ENCODE peak calls at places on chromosomes 13 and 19, in ten cellular contexts. One of them, this sample, is unnamed.

GRCh38 chr13:104593251-104593576 is 1527.0 kb upstream of the SLC10A2 start:
- DNase-seq in lung: no peak
- DNase-seq in stimulated activated CD4-positive, alpha-beta T cell treated with anti-CD3 and anti-CD28 coated beads, TNF-alpha, amount 100 ng/mL, for 48 hours: no peak
- DNase-seq in activated T-cell treated with anti-CD3 and anti-CD28 coated beads for 1 hour: no peak
- DNase-seq in caudate nucleus: no peak
- DNase-seq in pulmonary artery endothelial cell: no peak
- DNase-seq in left cardiac atrium: no peak
- DNase-seq in SJSA1: no peak
- DNase-seq in NCI-H510A treated with DMSO at 0.1 percent for 48 hours: no peak
- DNase-seq in activated CD4-positive, alpha-beta T cell treated with anti-CD3 and anti-CD28 coated beads, Interleukin-2, amount 10 ng/mL, durations not matched to agents 7 days and 5 days: no peak
- DNase-seq in this sample: no peak

GRCh38 chr19:19553670-19554069 is 15.6 kb downstream of the CILP2 start:
- DNase-seq in lung: no peak
- DNase-seq in stimulated activated CD4-positive, alpha-beta T cell treated with anti-CD3 and anti-CD28 coated beads, TNF-alpha, amount 100 ng/mL, for 48 hours: no peak
- DNase-seq in activated T-cell treated with anti-CD3 and anti-CD28 coated beads for 1 hour: no peak
- DNase-seq in caudate nucleus: no peak
- DNase-seq in pulmonary artery endothelial cell: no peak
- DNase-seq in left cardiac atrium: no peak
- DNase-seq in SJSA1: no peak
- DNase-seq in NCI-H510A treated with DMSO at 0.1 percent for 48 hours: no peak
- DNase-seq in activated CD4-positive, alpha-beta T cell treated with anti-CD3 and anti-CD28 coated beads, Interleukin-2, amount 10 ng/mL, durations not matched to agents 7 days and 5 days: no peak
- DNase-seq in this sample: no peak

GRCh38 chr19:53549354-53549753 is 11.4 kb downstream of the ZNF331 start:
- DNase-seq in lung: no peak
- DNase-seq in stimulated activated CD4-positive, alpha-beta T cell treated with anti-CD3 and anti-CD28 coated beads, TNF-alpha, amount 100 ng/mL, for 48 hours: no peak
- DNase-seq in activated T-cell treated with anti-CD3 and anti-CD28 coated beads for 1 hour: no peak
- DNase-seq in caudate nucleus: no peak
- DNase-seq in pulmonary artery endothelial cell: no peak
- DNase-seq in left cardiac atrium: no peak
- DNase-seq in SJSA1: no peak
- DNase-seq in NCI-H510A treated with DMSO at 0.1 percent for 48 hours: no peak
- DNase-seq in activated CD4-positive, alpha-beta T cell treated with anti-CD3 and anti-CD28 coated beads, Interleukin-2, amount 10 ng/mL, durations not matched to agents 7 days and 5 days: no peak
- DNase-seq in this sample: no peak

GRCh38 chr13:69418319-69418718 is 689.3 kb upstream of the ATXN8OS start:
- DNase-seq in lung: no peak
- DNase-seq in stimulated activated CD4-positive, alpha-beta T cell treated with anti-CD3 and anti-CD28 coated beads, TNF-alpha, amount 100 ng/mL, for 48 hours: no peak
- DNase-seq in activated T-cell treated with anti-CD3 and anti-CD28 coated beads for 1 hour: no peak
- DNase-seq in caudate nucleus: no peak
- DNase-seq in pulmonary artery endothelial cell: no peak
- DNase-seq in left cardiac atrium: no peak
- DNase-seq in SJSA1: no peak
- DNase-seq in NCI-H510A treated with DMSO at 0.1 percent for 48 hours: no peak
- DNase-seq in activated CD4-positive, alpha-beta T cell treated with anti-CD3 and anti-CD28 coated beads, Interleukin-2, amount 10 ng/mL, durations not matched to agents 7 days and 5 days: no peak
- DNase-seq in this sample: no peak

GRCh38 chr19:47726467-47726866 is 13.2 kb downstream of the EHD2 start:
- DNase-seq in lung: peak
- DNase-seq in stimulated activated CD4-positive, alpha-beta T cell treated with anti-CD3 and anti-CD28 coated beads, TNF-alpha, amount 100 ng/mL, for 48 hours: no peak
- DNase-seq in activated T-cell treated with anti-CD3 and anti-CD28 coated beads for 1 hour: no peak
- DNase-seq in caudate nucleus: no peak
- DNase-seq in pulmonary artery endothelial cell: no peak
- DNase-seq in left cardiac atrium: no peak
- DNase-seq in SJSA1: no peak
- DNase-seq in NCI-H510A treated with DMSO at 0.1 percent for 48 hours: no peak
- DNase-seq in activated CD4-positive, alpha-beta T cell treated with anti-CD3 and anti-CD28 coated beads, Interleukin-2, amount 10 ng/mL, durations not matched to agents 7 days and 5 days: no peak
- DNase-seq in this sample: no peak

GRCh38 chr13:67792151-67792665 is 562.1 kb upstream of the PCDH9 start:
- DNase-seq in lung: no peak
- DNase-seq in stimulated activated CD4-positive, alpha-beta T cell treated with anti-CD3 and anti-CD28 coated beads, TNF-alpha, amount 100 ng/mL, for 48 hours: no peak
- DNase-seq in activated T-cell treated with anti-CD3 and anti-CD28 coated beads for 1 hour: no peak
- DNase-seq in caudate nucleus: no peak
- DNase-seq in pulmonary artery endothelial cell: no peak
- DNase-seq in left cardiac atrium: no peak
- DNase-seq in SJSA1: no peak
- DNase-seq in NCI-H510A treated with DMSO at 0.1 percent for 48 hours: no peak
- DNase-seq in activated CD4-positive, alpha-beta T cell treated with anti-CD3 and anti-CD28 coated beads, Interleukin-2, amount 10 ng/mL, durations not matched to agents 7 days and 5 days: no peak
- DNase-seq in this sample: no peak

GRCh38 chr13:105804561-105805190 is 730.8 kb downstream of the EFNB2 start:
- DNase-seq in lung: no peak
- DNase-seq in stimulated activated CD4-positive, alpha-beta T cell treated with anti-CD3 and anti-CD28 coated beads, TNF-alpha, amount 100 ng/mL, for 48 hours: no peak
- DNase-seq in activated T-cell treated with anti-CD3 and anti-CD28 coated beads for 1 hour: no peak
- DNase-seq in caudate nucleus: no peak
- DNase-seq in pulmonary artery endothelial cell: no peak
- DNase-seq in left cardiac atrium: no peak
- DNase-seq in SJSA1: no peak
- DNase-seq in NCI-H510A treated with DMSO at 0.1 percent for 48 hours: no peak
- DNase-seq in activated CD4-positive, alpha-beta T cell treated with anti-CD3 and anti-CD28 coated beads, Interleukin-2, amount 10 ng/mL, durations not matched to agents 7 days and 5 days: no peak
- DNase-seq in this sample: no peak

GRCh38 chr13:84126671-84127171 is 244.4 kb upstream of the SLITRK1 start:
- DNase-seq in lung: no peak
- DNase-seq in stimulated activated CD4-positive, alpha-beta T cell treated with anti-CD3 and anti-CD28 coated beads, TNF-alpha, amount 100 ng/mL, for 48 hours: no peak
- DNase-seq in activated T-cell treated with anti-CD3 and anti-CD28 coated beads for 1 hour: no peak
- DNase-seq in caudate nucleus: peak
- DNase-seq in pulmonary artery endothelial cell: no peak
- DNase-seq in left cardiac atrium: no peak
- DNase-seq in SJSA1: no peak
- DNase-seq in NCI-H510A treated with DMSO at 0.1 percent for 48 hours: peak
- DNase-seq in activated CD4-positive, alpha-beta T cell treated with anti-CD3 and anti-CD28 coated beads, Interleukin-2, amount 10 ng/mL, durations not matched to agents 7 days and 5 days: no peak
- DNase-seq in this sample: no peak

GRCh38 chr13:23558675-23559536 is 11.3 kb upstream of the TNFRSF19 start:
- DNase-seq in lung: peak
- DNase-seq in stimulated activated CD4-positive, alpha-beta T cell treated with anti-CD3 and anti-CD28 coated beads, TNF-alpha, amount 100 ng/mL, for 48 hours: no peak
- DNase-seq in activated T-cell treated with anti-CD3 and anti-CD28 coated beads for 1 hour: no peak
- DNase-seq in caudate nucleus: peak
- DNase-seq in pulmonary artery endothelial cell: peak
- DNase-seq in left cardiac atrium: peak
- DNase-seq in SJSA1: no peak
- DNase-seq in NCI-H510A treated with DMSO at 0.1 percent for 48 hours: peak
- DNase-seq in activated CD4-positive, alpha-beta T cell treated with anti-CD3 and anti-CD28 coated beads, Interleukin-2, amount 10 ng/mL, durations not matched to agents 7 days and 5 days: no peak
- DNase-seq in this sample: peak

This sample was measured in sigmoid colon.